ENCODE peak calls at places on chromosomes 13 and 19, in five cellular contexts. One of them, this sample, is unnamed.

GRCh38 chr13:47220453-47221150 is 323.7 kb upstream of the HTR2A start:
- DNase-seq in activated naive CD4-positive, alpha-beta T cell: no peak
- DNase-seq in NCI-H510A treated with DMSO at 0.1 percent for 48 hours: no peak
- DNase-seq in effector CD4-positive, alpha-beta T cell: no peak
- DNase-seq in immature natural killer cell: no peak
- DNase-seq in this sample: no peak

GRCh38 chr13:20460744-20461143 is 64.9 kb downstream of the CRYL1 start:
- DNase-seq in activated naive CD4-positive, alpha-beta T cell: no peak
- DNase-seq in NCI-H510A treated with DMSO at 0.1 percent for 48 hours: no peak
- DNase-seq in effector CD4-positive, alpha-beta T cell: no peak
- DNase-seq in immature natural killer cell: no peak
- DNase-seq in this sample: no peak

GRCh38 chr13:47188802-47189201 is 291.9 kb upstream of the HTR2A start:
- DNase-seq in activated naive CD4-positive, alpha-beta T cell: no peak
- DNase-seq in NCI-H510A treated with DMSO at 0.1 percent for 48 hours: no peak
- DNase-seq in effector CD4-positive, alpha-beta T cell: no peak
- DNase-seq in immature natural killer cell: no peak
- DNase-seq in this sample: no peak

GRCh38 chr13:53206455-53206854 is 177.8 kb downstream of the OLFM4 start:
- DNase-seq in activated naive CD4-positive, alpha-beta T cell: no peak
- DNase-seq in NCI-H510A treated with DMSO at 0.1 percent for 48 hours: peak; percentile 11
- DNase-seq in effector CD4-positive, alpha-beta T cell: no peak
- DNase-seq in immature natural killer cell: no peak
- DNase-seq in this sample: no peak

GRCh38 chr19:2546128-2547032 is 70.5 kb downstream of the GADD45B start:
- DNase-seq in activated naive CD4-positive, alpha-beta T cell: no peak
- DNase-seq in NCI-H510A treated with DMSO at 0.1 percent for 48 hours: no peak
- DNase-seq in effector CD4-positive, alpha-beta T cell: no peak
- DNase-seq in immature natural killer cell: peak; percentile 49
- DNase-seq in this sample: no peak

GRCh38 chr13:100532090-100532766 is 56.4 kb downstream of the GGACT start:
- DNase-seq in activated naive CD4-positive, alpha-beta T cell: no peak
- DNase-seq in NCI-H510A treated with DMSO at 0.1 percent for 48 hours: no peak
- DNase-seq in effector CD4-positive, alpha-beta T cell: no peak
- DNase-seq in immature natural killer cell: no peak
- DNase-seq in this sample: no peak

GRCh38 chr13:31731923-31732322 is 7.4 kb upstream of the RXFP2 start:
- DNase-seq in activated naive CD4-positive, alpha-beta T cell: no peak
- DNase-seq in NCI-H510A treated with DMSO at 0.1 percent for 48 hours: no peak
- DNase-seq in effector CD4-positive, alpha-beta T cell: no peak
- DNase-seq in immature natural killer cell: no peak
- DNase-seq in this sample: no peak

GRCh38 chr13:75353786-75354193 is 128.2 kb downstream of the TBC1D4 start:
- DNase-seq in activated naive CD4-positive, alpha-beta T cell: no peak
- DNase-seq in NCI-H510A treated with DMSO at 0.1 percent for 48 hours: no peak
- DNase-seq in effector CD4-positive, alpha-beta T cell: no peak
- DNase-seq in immature natural killer cell: no peak
- DNase-seq in this sample: no peak

GRCh38 chr13:59680429-59681024 is 483.2 kb downstream of the DIAPH3 start:
- DNase-seq in activated naive CD4-positive, alpha-beta T cell: no peak
- DNase-seq in NCI-H510A treated with DMSO at 0.1 percent for 48 hours: no peak
- DNase-seq in effector CD4-positive, alpha-beta T cell: no peak
- DNase-seq in immature natural killer cell: peak; percentile 13
- DNase-seq in this sample: no peak

GRCh38 chr13:84917252-84917878 is 881.9 kb downstream of the SLITRK6 start:
- DNase-seq in activated naive CD4-positive, alpha-beta T cell: no peak
- DNase-seq in NCI-H510A treated with DMSO at 0.1 percent for 48 hours: peak; percentile 71
- DNase-seq in effector CD4-positive, alpha-beta T cell: no peak
- DNase-seq in immature natural killer cell: no peak
- DNase-seq in this sample: no peak

GRCh38 chr19:8571006-8571411 is 6.2 kb downstream of the MYO1F start:
- DNase-seq in activated naive CD4-positive, alpha-beta T cell: peak; percentile 42
- DNase-seq in NCI-H510A treated with DMSO at 0.1 percent for 48 hours: no peak
- DNase-seq in effector CD4-positive, alpha-beta T cell: peak; percentile 41
- DNase-seq in immature natural killer cell: peak; percentile 83
- DNase-seq in this sample: no peak

GRCh38 chr19:3954107-3954506 is 16.8 kb downstream of the DAPK3 start:
- DNase-seq in activated naive CD4-positive, alpha-beta T cell: no peak
- DNase-seq in NCI-H510A treated with DMSO at 0.1 percent for 48 hours: no peak
- DNase-seq in effector CD4-positive, alpha-beta T cell: no peak
- DNase-seq in immature natural killer cell: no peak
- DNase-seq in this sample: no peak

GRCh38 chr19:10191347-10191746 is 3.4 kb downstream of the DNMT1 start:
- DNase-seq in activated naive CD4-positive, alpha-beta T cell: no peak
- DNase-seq in NCI-H510A treated with DMSO at 0.1 percent for 48 hours: no peak
- DNase-seq in effector CD4-positive, alpha-beta T cell: no peak
- DNase-seq in immature natural killer cell: no peak
- DNase-seq in this sample: no peak